ENCODE peak calls at places on chromosomes 11 and 22, in six cellular contexts. O is NCI-H1436; V is nucleus accumbens; K is effector memory CD8-positive, alpha-beta T cell; C is MM.1S; L is thoracic aorta. G is an unnamed sample.

GRCh38 chr11:69889400-69890372 is 70.5 kb upstream of the FGF3 start:
- DNase-seq in O (no peak), K (no peak), L (no peak), V (no peak), C (no peak), G (no peak)

GRCh38 chr11:19978668-19979518 is 181.4 kb downstream of the DBX1 start:
- DNase-seq in O (no peak), V (no peak), L (no peak), C (no peak), K (no peak), G (no peak)

GRCh38 chr11:73797457-73797856 is 9.8 kb downstream of the MRPL48 start:
- DNase-seq in K (no peak), O (no peak), V (peak), C (no peak), L (no peak), G (peak)

GRCh38 chr11:71206186-71206585 is 46.2 kb downstream of the SHANK2 start:
- DNase-seq in C (no peak), L (no peak), V (no peak), K (no peak), O (no peak), G (no peak)

GRCh38 chr11:131710511-131710910 is 340.1 kb downstream of the NTM start:
- DNase-seq in C (no peak), L (no peak), K (no peak), O (no peak), V (no peak), G (no peak)

GRCh38 chr11:77819921-77820564 is 479 bp downstream of the RSF1 start:
- DNase-seq in C (peak), O (peak), K (peak), V (peak), L (no peak), G (peak)

GRCh38 chr11:9672288-9672916 is 8.5 kb downstream of the SWAP70 start:
- DNase-seq in V (no peak), C (no peak), L (no peak), K (no peak), O (no peak), G (no peak)

GRCh38 chr22:19580291-19580890 is 56.2 kb upstream of the CLDN5 start:
- DNase-seq in C (no peak), O (no peak), K (no peak), L (no peak), V (no peak), G (no peak)

GRCh38 chr11:17974246-17974645 is 38.6 kb downstream of the SERGEF start:
- DNase-seq in V (no peak), C (no peak), K (no peak), L (no peak), O (no peak), G (no peak)

GRCh38 chr11:11313426-11313825 is 39.6 kb downstream of the CSNK2A3 start:
- DNase-seq in O (no peak), K (no peak), L (no peak), C (no peak), V (no peak), G (no peak)

G was measured in RPMI8226.